ENCODE peak calls at places on chromosome 11, in eight cellular contexts. C, G, A, O, F, K, U and L are unnamed samples.
A peak's percentile ranks its signal among the peaks of the same experiment; 100 is the strongest.

GRCh38 chr11:114166897-114167323 is 107.4 kb downstream of the ZBTB16 start:
- DNase-seq in A (peak; percentile 94), C (no peak), U (no peak), K (no peak), F (peak; percentile 63), G (no peak), O (peak; percentile 87), L (peak; percentile 62)

GRCh38 chr11:60121259-60121658 is 32.8 kb downstream of the MS4A2 start:
- DNase-seq in O (no peak), G (peak; percentile 33), C (no peak), A (peak; percentile 0), F (no peak), U (no peak), K (no peak), L (no peak)

GRCh38 chr11:124886978-124887666 is 10.5 kb downstream of the ROBO4 start:
- DNase-seq in K (no peak), O (no peak), F (no peak), A (no peak), C (no peak), U (no peak), G (peak; percentile 26), L (no peak)

GRCh38 chr11:62770778-62771143 is 435 bp upstream of the TAF6L start:
- DNase-seq in U (peak; percentile 42), G (no peak), A (no peak), F (no peak), C (no peak), K (peak; percentile 81), O (no peak), L (no peak)

GRCh38 chr11:111693224-111693937 is 72.8 kb downstream of the PPP2R1B start:
- DNase-seq in K (no peak), G (no peak), U (no peak), C (no peak), O (no peak), A (no peak), F (no peak), L (no peak)

GRCh38 chr11:83628622-83629347 is 342.6 kb upstream of the CCDC90B start:
- DNase-seq in A (no peak), K (no peak), O (no peak), U (no peak), F (no peak), C (no peak), G (no peak), L (no peak)

GRCh38 chr11:104858882-104859735 is 39.2 kb downstream of the CASP12 start:
- DNase-seq in O (no peak), C (no peak), G (no peak), K (peak; percentile 73), U (no peak), F (no peak), A (no peak), L (no peak)

GRCh38 chr11:20003357-20003756 is 156.9 kb downstream of the DBX1 start:
- DNase-seq in A (no peak), C (no peak), K (no peak), U (no peak), F (no peak), O (no peak), G (no peak), L (no peak)

GRCh38 chr11:33772300-33772699 is 2.0 kb downstream of the FBXO3 start:
- DNase-seq in F (peak; percentile 23), K (no peak), G (no peak), C (no peak), O (no peak), U (no peak), A (no peak), L (no peak)

GRCh38 chr11:78417175-78417887 is at the start of gene GAB2:
- DNase-seq in F (no peak), A (no peak), O (peak; percentile 31), K (peak; percentile 92), U (no peak), C (peak; percentile 80), G (no peak), L (no peak)

GRCh38 chr11:2910401-2910955 is 18.7 kb downstream of the PHLDA2 start:
- DNase-seq in U (no peak), F (no peak), C (no peak), G (no peak), A (no peak), K (no peak), O (no peak), L (no peak)

GRCh38 chr11:118633979-118634378 is 26.6 kb downstream of the PHLDB1 start:
- DNase-seq in F (peak; percentile 44), U (no peak), C (no peak), A (no peak), O (no peak), K (no peak), G (peak; percentile 48), L (no peak)

GRCh38 chr11:116530705-116531104 is 242.1 kb downstream of the BUD13 start:
- DNase-seq in F (no peak), U (no peak), C (no peak), O (no peak), A (no peak), G (no peak), K (no peak), L (no peak)

GRCh38 chr11:119743041-119743440 is 14.0 kb upstream of the NECTIN1 start:
- DNase-seq in A (no peak), G (no peak), O (no peak), C (peak; percentile 86), U (no peak), K (peak; percentile 51), F (no peak), L (no peak)
- H3K4me3 ChIP-seq in A (no peak overlapping the region), G (no peak overlapping the region), O (no peak overlapping the region), C (no peak overlapping the region), U (no peak overlapping the region), K (no peak overlapping the region), F (no peak overlapping the region), L (no peak overlapping the region)

DNA sequence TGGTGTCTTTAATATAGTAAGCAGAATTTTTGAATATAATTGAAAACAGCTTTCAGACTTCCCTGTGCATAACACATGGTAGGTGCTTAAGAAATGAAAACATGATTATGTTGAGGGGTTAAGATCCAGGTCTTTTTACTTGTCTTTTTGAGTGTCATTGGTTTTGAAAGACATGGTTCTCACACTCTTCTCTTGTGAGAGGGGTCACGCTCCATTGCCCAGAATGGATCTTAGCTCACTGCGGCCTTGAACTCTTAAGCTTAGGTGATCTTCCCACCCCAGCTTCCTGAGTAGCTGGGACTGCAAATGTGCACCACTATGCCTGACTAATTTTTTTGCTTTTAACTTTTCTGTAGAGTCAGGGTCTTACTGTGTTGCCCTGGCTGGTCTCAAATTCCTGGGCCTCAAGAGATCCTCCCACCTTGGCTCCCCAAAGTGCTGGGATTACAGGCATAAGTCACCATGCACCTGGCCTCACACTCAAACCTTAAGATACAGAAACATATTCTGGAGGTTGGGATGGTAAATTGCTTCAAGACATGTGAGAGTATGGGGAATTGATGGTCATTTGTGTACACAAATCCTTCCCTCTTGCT is 1.4 kb downstream of the SPCS2 start:
- DNase-seq in A (no peak), F (no peak), C (no peak), G (no peak), K (no peak), O (peak; percentile 23), U (no peak), L (no peak)
- H3K4me1 ChIP-seq in A (peaks cover 24% of the 10 kb centered on the region), F (peaks cover 3% of the 10 kb centered on the region), C (peaks cover 5% of the 10 kb centered on the region), G (peaks cover 4% of the 10 kb centered on the region), K (peaks cover 57% of the 10 kb centered on the region), O (peaks cover 25% of the 10 kb centered on the region), U (peaks cover 17% of the 10 kb centered on the region), L (peaks cover 37% of the 10 kb centered on the region)

GRCh38 chr11:67673358-67673757 is 1.1 kb downstream of the ALDH3B2 start:
- DNase-seq in C (no peak), A (no peak), G (no peak), F (no peak), O (no peak), U (no peak), K (no peak), L (no peak)

GRCh38 chr11:67671211-67671520 is 3.3 kb downstream of the ALDH3B2 start:
- DNase-seq in C (no peak), G (no peak), K (no peak), F (no peak), U (no peak), A (no peak), O (no peak), L (no peak)

GRCh38 chr11:67673902-67674301 is 521 bp downstream of the ALDH3B2 start:
- DNase-seq in A (no peak), C (no peak), O (no peak), G (no peak), K (no peak), F (no peak), U (no peak), L (no peak)

GRCh38 chr11:67674442-67674871 is at the start of gene ALDH3B2:
- DNase-seq in O (no peak), U (no peak), G (no peak), A (no peak), F (no peak), K (no peak), C (peak; percentile 61), L (no peak)

DNA sequence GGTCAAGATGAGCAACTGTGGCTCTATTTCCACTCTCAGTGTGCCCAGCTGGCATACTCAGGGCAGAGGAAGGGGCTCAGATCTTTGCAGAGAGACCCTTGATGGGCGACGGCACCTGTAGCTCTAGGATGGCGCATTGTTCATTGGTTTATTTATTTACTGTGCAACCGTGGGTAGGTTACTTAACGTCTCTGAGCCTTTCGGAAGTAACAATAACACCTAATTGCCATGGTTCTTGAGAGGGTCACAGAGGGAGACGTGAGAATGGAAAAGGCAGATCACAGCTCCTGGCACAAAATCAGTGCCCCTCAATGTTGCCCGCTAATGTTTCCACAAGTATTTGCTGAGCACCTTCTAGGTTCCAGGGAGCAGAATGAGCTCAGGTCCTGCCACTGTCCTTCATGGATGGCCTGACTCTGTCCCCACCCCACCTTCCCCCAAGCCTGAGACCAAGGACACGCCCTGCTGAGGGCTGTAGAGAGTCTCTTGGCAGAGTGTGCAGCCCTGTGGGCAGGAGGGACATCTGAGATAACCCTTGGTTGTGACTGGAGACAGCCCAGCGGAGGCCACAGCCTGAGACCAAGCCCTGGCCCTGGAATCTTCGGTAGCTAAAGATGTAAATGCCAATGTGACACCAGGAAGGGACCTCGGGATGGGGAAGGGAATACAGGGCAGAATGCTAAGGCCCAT is 780 bp upstream of the ALDH3B2 start:
- DNase-seq in U (no peak), F (no peak), K (no peak), A (no peak), C (no peak), O (no peak), G (no peak), L (no peak)
- H3K27ac ChIP-seq in U (no peak overlapping the region), F (no peak overlapping the region), K (no peak overlapping the region), A (no peak overlapping the region), C (no peak overlapping the region), O (no peak overlapping the region), G (no peak overlapping the region), L (no peak overlapping the region)

GRCh38 chr11:132944557-132944920 is 587.8 kb downstream of the OPCML start:
- DNase-seq in C (no peak), K (no peak), A (no peak), U (no peak), O (no peak), F (no peak), G (no peak), L (no peak)
- H3K4me3 ChIP-seq in C (no peak overlapping the region), K (no peak overlapping the region), A (peak overlapping the region; percentile 37), U (no peak overlapping the region), O (no peak overlapping the region), F (no peak overlapping the region), G (no peak overlapping the region), L (no peak overlapping the region)